ENCODE peak calls at places on chromosome 2, in six cellular contexts. W, X, R, C, J and D are unnamed samples.

GRCh38 chr2:8552264-8552913 is 129.5 kb upstream of the ID2 start:
- DNase-seq in W (peak; percentile 8), X (no peak), R (no peak), C (peak; percentile 56), J (no peak), D (peak; percentile 29)

GRCh38 chr2:172962824-172963223 is 112.8 kb upstream of the MAP3K20 start:
- DNase-seq in W (no peak), X (no peak), R (no peak), C (no peak), J (no peak), D (no peak)

GRCh38 chr2:205148756-205149155 is 533.5 kb upstream of the NRP2 start:
- DNase-seq in W (no peak), X (no peak), R (no peak), C (no peak), J (no peak), D (no peak)

GRCh38 chr2:129006901-129007300 is 688.2 kb upstream of the HS6ST1 start:
- DNase-seq in W (no peak), X (no peak), R (no peak), C (no peak), J (no peak), D (no peak)

GRCh38 chr2:44053052-44053451 is 57.3 kb upstream of the LRPPRC start:
- DNase-seq in W (no peak), X (no peak), R (no peak), C (no peak), J (no peak), D (no peak)

GRCh38 chr2:230933521-230934180 is 8.6 kb upstream of the GPR55 start:
- DNase-seq in W (no peak), X (no peak), R (no peak), C (peak; percentile 52), J (no peak), D (no peak)

GRCh38 chr2:75403991-75404428 is 156.7 kb downstream of the EVA1A start:
- DNase-seq in W (no peak), X (no peak), R (peak; percentile 5), C (no peak), J (peak; percentile 13), D (no peak)

GRCh38 chr2:98901291-98901690 is 34.7 kb downstream of the CRACDL start:
- DNase-seq in W (no peak), X (no peak), R (no peak), C (no peak), J (no peak), D (peak; percentile 39)